ENCODE peak calls at places on chromosomes 11 and 22, in five cellular contexts. K, V, Y, A and W are unnamed samples.

GRCh38 chr22:23838686-23839468 is at the start of gene DERL3:
- DNase-seq in V (peak), K (no peak), A (peak), Y (peak), W (peak)

GRCh38 chr11:91859666-91860065 is 365.0 kb upstream of the FAT3 start:
- DNase-seq in V (no peak), A (no peak), Y (no peak), K (no peak), W (no peak)

GRCh38 chr11:656866-657265 is 19.8 kb downstream of the DRD4 start:
- DNase-seq in A (no peak), V (no peak), Y (no peak), K (no peak), W (no peak)

GRCh38 chr22:33000342-33001280 is 57.6 kb downstream of the SYN3 start:
- DNase-seq in A (peak), K (peak), Y (peak), V (no peak), W (no peak)

GRCh38 chr11:114987171-114987760 is 308.9 kb downstream of the NXPE2 start:
- DNase-seq in A (no peak), Y (no peak), V (no peak), K (no peak), W (no peak)

GRCh38 chr11:97883086-97883485 is 1137.7 kb upstream of the CNTN5 start:
- DNase-seq in K (no peak), V (no peak), A (no peak), Y (no peak), W (no peak)

GRCh38 chr11:23280088-23280487 is 419.8 kb upstream of the CCDC179 start:
- DNase-seq in V (no peak), A (peak), K (no peak), Y (no peak), W (no peak)

GRCh38 chr11:748007-748359 is 719 bp downstream of the TALDO1 start:
- DNase-seq in A (peak), V (no peak), K (no peak), Y (no peak), W (no peak)

GRCh38 chr11:43573233-43573632 is 107.3 kb upstream of the HSD17B12 start:
- DNase-seq in V (no peak), K (peak), Y (no peak), A (peak), W (no peak)

GRCh38 chr11:94315664-94316063 is 11.3 kb downstream of the IZUMO1R start:
- DNase-seq in V (peak), K (no peak), Y (no peak), A (no peak), W (no peak)

GRCh38 chr11:129749141-129749540 is 66.5 kb upstream of the TMEM45B start:
- DNase-seq in V (no peak), Y (no peak), K (no peak), A (no peak), W (no peak)

GRCh38 chr11:66858939-66859685 is 2.2 kb downstream of the LRFN4 start:
- DNase-seq in V (no peak), A (no peak), Y (no peak), K (no peak), W (no peak)

GRCh38 chr11:64790205-64791095 is 12.1 kb upstream of the SF1 start:
- DNase-seq in A (no peak), V (no peak), Y (no peak), K (no peak), W (no peak)

GRCh38 chr11:72015511-72016061 is 16.9 kb downstream of the IL18BP start:
- DNase-seq in V (no peak), Y (no peak), K (peak), A (no peak), W (no peak)

GRCh38 chr11:444397-445144 is 2.8 kb upstream of the ANO9 start:
- DNase-seq in K (no peak), A (peak), V (no peak), Y (no peak), W (no peak)

GRCh38 chr22:31661851-31662667 is at the start of gene PISD:
- DNase-seq in K (peak), Y (peak), A (peak), V (peak), W (peak)

GRCh38 chr22:22894740-22895731 is 7.4 kb downstream of the IGLL5 start:
- DNase-seq in A (no peak), K (no peak), Y (no peak), V (no peak), W (no peak)

GRCh38 chr11:125505518-125505917 is 9.5 kb upstream of the FEZ1 start:
- DNase-seq in A (no peak), K (no peak), V (no peak), Y (no peak), W (no peak)

GRCh38 chr11:125433454-125434121 is 62.5 kb downstream of the FEZ1 start:
- DNase-seq in Y (no peak), K (peak), A (peak), V (no peak), W (no peak)

GRCh38 chr11:128492903-128493569 is 94.3 kb downstream of the ETS1 start:
- DNase-seq in K (no peak), Y (peak), A (no peak), V (no peak), W (no peak)

GRCh38 chr22:35425971-35426800 is 26.2 kb downstream of the MCM5 start:
- DNase-seq in K (no peak), Y (no peak), V (no peak), A (no peak), W (no peak)

GRCh38 chr11:46961041-46961440 is 24.5 kb downstream of the CSTPP1 start:
- DNase-seq in Y (no peak), A (no peak), K (no peak), V (no peak), W (no peak)

GRCh38 chr11:62324738-62325556 is 12.3 kb upstream of the ASRGL1 start:
- DNase-seq in Y (peak), A (peak), V (no peak), K (peak), W (no peak)

GRCh38 chr11:8831861-8832260 is 79.1 kb upstream of the AKIP1 start:
- DNase-seq in Y (no peak), K (no peak), A (no peak), V (no peak), W (no peak)

GRCh38 chr11:118610773-118611432 is 3.5 kb downstream of the PHLDB1 start:
- DNase-seq in V (no peak), Y (peak), A (peak), K (peak), W (peak)

GRCh38 chr11:95095858-95096587 is 6.4 kb downstream of the ENDOD1 start:
- DNase-seq in Y (no peak), A (peak), K (no peak), V (no peak), W (no peak)

GRCh38 chr11:36253238-36253637 is 36.0 kb downstream of the COMMD9 start:
- DNase-seq in Y (no peak), A (no peak), V (peak), K (no peak), W (no peak)